ENCODE peak calls at places on chromosomes 5 and 9, in five cellular contexts. C is naive thymus-derived CD8-positive, alpha-beta T cell; Y is HFF-Myc; L is HTR-8/SVneo; K is SHP77. P is an unnamed sample.

GRCh38 chr5:128551476-128551875 is 13.4 kb upstream of the FBN2 start:
- DNase-seq in C (no peak), Y (no peak), L (no peak), K (no peak), P (no peak)

GRCh38 chr5:96279796-96280542 is 153.1 kb downstream of the PCSK1 start:
- DNase-seq in C (no peak), Y (no peak), L (no peak), K (no peak), P (no peak)

GRCh38 chr5:123125953-123126352 is 36.9 kb downstream of the PRDM6 start:
- DNase-seq in C (no peak), Y (peak; percentile 42), L (peak; percentile 39), K (no peak), P (no peak)

GRCh38 chr5:127517110-127517479 is 345 bp upstream of the PRRC1 start:
- DNase-seq in C (no peak), Y (peak; percentile 14), L (no peak), K (no peak), P (no peak)

GRCh38 chr9:4592886-4593285 is 69.2 kb upstream of the PLPP6 start:
- DNase-seq in C (no peak), Y (no peak), L (no peak), K (no peak), P (no peak)

GRCh38 chr9:115118471-115119156 is 657 bp upstream of the TNC start:
- DNase-seq in C (no peak), Y (peak; percentile 95), L (peak; percentile 70), K (peak; percentile 71), P (peak; percentile 58)

GRCh38 chr5:95917207-95917606 is 44.4 kb downstream of the ELL2 start:
- DNase-seq in C (no peak), Y (no peak), L (no peak), K (no peak), P (no peak)

GRCh38 chr5:149749481-149750365 is 19.6 kb downstream of the PPARGC1B start:
- DNase-seq in C (no peak), Y (no peak), L (no peak), K (no peak), P (no peak)

GRCh38 chr5:116009806-116010205 is 22.5 kb upstream of the ARL14EPL start:
- DNase-seq in C (no peak), Y (no peak), L (no peak), K (no peak), P (no peak)

GRCh38 chr5:166722939-166723338 is 1568.5 kb upstream of the WWC1 start:
- DNase-seq in C (no peak), Y (no peak), L (no peak), K (no peak), P (no peak)

GRCh38 chr9:131667576-131667975 is 72.3 kb downstream of the RAPGEF1 start:
- DNase-seq in C (no peak), Y (no peak), L (no peak), K (no peak), P (no peak)

GRCh38 chr5:179852993-179853547 is 5.5 kb downstream of the MRNIP start:
- DNase-seq in C (no peak), Y (no peak), L (no peak), K (no peak), P (no peak)

GRCh38 chr5:14234204-14234603 is 91.1 kb downstream of the TRIO start:
- DNase-seq in C (no peak), Y (no peak), L (peak; percentile 53), K (no peak), P (no peak)

GRCh38 chr5:175567954-175568353 is 89.6 kb downstream of the SFXN1 start:
- DNase-seq in C (no peak), Y (no peak), L (no peak), K (no peak), P (no peak)

GRCh38 chr9:80932181-80932580 is 757.2 kb downstream of the TLE1 start:
- DNase-seq in C (no peak), Y (no peak), L (no peak), K (no peak), P (no peak)

GRCh38 chr5:38069360-38069759 is 189.0 kb upstream of the EGFLAM start:
- DNase-seq in C (no peak), Y (no peak), L (no peak), K (no peak), P (no peak)

GRCh38 chr9:131478421-131478868 is 24.3 kb upstream of the POMT1 start:
- DNase-seq in C (peak; percentile 55), Y (no peak), L (peak; percentile 23), K (peak; percentile 33), P (no peak)